ENCODE peak calls at places on chromosomes 3 and 15, in ten cellular contexts. P is heart left ventricle, Z is HFF-Myc, R is A549, D is uterus, J is fibroblast of mammary gland, V is fibroblast of pulmonary artery, K is psoas muscle, M is SK-N-SH, I is HL-60. U is an unnamed sample.

GRCh38 chr15:30073915-30074314 is 8.8 kb upstream of the GOLGA8J start:
- DNase-seq in P (no peak), Z (no peak), R (no peak), D (no peak), J (no peak), V (no peak), K (no peak), M (no peak), I (no peak), U (no peak)

GRCh38 chr3:191353022-191353777 is 22.9 kb upstream of the UTS2B start:
- DNase-seq in P (no peak), Z (no peak), R (no peak), D (no peak), J (no peak), V (no peak), K (no peak), M (no peak), I (no peak), U (no peak)

GRCh38 chr15:83053151-83053550 is 13.9 kb downstream of the BTBD1 start:
- DNase-seq in P (no peak), Z (no peak), R (peak; percentile 31), D (no peak), J (peak; percentile 84), V (peak; percentile 44), K (no peak), M (no peak), I (no peak), U (peak; percentile 80)

GRCh38 chr15:40766194-40766830 is 2.4 kb downstream of the GCHFR start:
- DNase-seq in P (no peak), Z (no peak), R (no peak), D (no peak), J (peak; percentile 16), V (no peak), K (no peak), M (peak; percentile 57), I (no peak), U (no peak)

GRCh38 chr3:132987396-132987795 is 50.8 kb upstream of the TMEM108 start:
- DNase-seq in P (no peak), Z (no peak), R (no peak), D (no peak), J (no peak), V (no peak), K (no peak), M (no peak), I (no peak), U (no peak)

GRCh38 chr15:77631790-77632551 is 741 bp downstream of the LINGO1 start:
- DNase-seq in P (no peak), Z (no peak), R (peak; percentile 16), D (no peak), J (no peak), V (no peak), K (no peak), M (no peak), I (no peak), U (no peak)

GRCh38 chr3:3141939-3142338 is 15.2 kb downstream of the TRNT1 start:
- DNase-seq in P (no peak), Z (no peak), R (no peak), D (no peak), J (no peak), V (no peak), K (no peak), M (no peak), I (no peak), U (no peak)

GRCh38 chr15:51051776-51052175 is 42.9 kb downstream of the TNFAIP8L3 start:
- DNase-seq in P (peak; percentile 53), Z (no peak), R (no peak), D (no peak), J (no peak), V (peak; percentile 64), K (peak; percentile 70), M (no peak), I (no peak), U (no peak)

GRCh38 chr3:119812491-119813058 is 30.7 kb downstream of the NR1I2 start:
- DNase-seq in P (peak; percentile 81), Z (no peak), R (no peak), D (no peak), J (no peak), V (no peak), K (no peak), M (no peak), I (no peak), U (no peak)

GRCh38 chr3:119808843-119809242 is 26.9 kb downstream of the NR1I2 start:
- DNase-seq in P (no peak), Z (no peak), R (no peak), D (no peak), J (no peak), V (no peak), K (no peak), M (no peak), I (no peak), U (no peak)

GRCh38 chr3:119808244-119808643 is 26.3 kb downstream of the NR1I2 start:
- DNase-seq in P (no peak), Z (no peak), R (no peak), D (no peak), J (no peak), V (no peak), K (no peak), M (no peak), I (no peak), U (no peak)

GRCh38 chr3:119810018-119810435 is 28.1 kb downstream of the NR1I2 start:
- DNase-seq in P (peak; percentile 34), Z (peak; percentile 22), R (no peak), D (no peak), J (peak; percentile 31), V (peak; percentile 31), K (no peak), M (no peak), I (peak; percentile 49), U (no peak)

GRCh38 chr3:119809249-119810017 is 27.5 kb downstream of the NR1I2 start:
- DNase-seq in P (no peak), Z (no peak), R (no peak), D (no peak), J (no peak), V (no peak), K (no peak), M (no peak), I (no peak), U (no peak)
- H3K4me3 ChIP-seq in P (peak overlapping the region; percentile 31), Z (peak overlapping the region; percentile 33), R (no peak overlapping the region), D (peak overlapping the region; percentile 5), J (peak overlapping the region; percentile 44), V (peak overlapping the region; percentile 47), K (peak overlapping the region; percentile 66), M (no peak overlapping the region), I (peak overlapping the region; percentile 30), U (peak overlapping the region; percentile 51)

GRCh38 chr3:58737644-58738043 is 71.1 kb upstream of the FAM3D start:
- DNase-seq in P (no peak), Z (no peak), R (no peak), D (no peak), J (no peak), V (no peak), K (no peak), M (no peak), I (no peak), U (no peak)

GRCh38 chr3:58728723-58729122 is 62.1 kb upstream of the FAM3D start:
- DNase-seq in P (no peak), Z (no peak), R (no peak), D (no peak), J (no peak), V (no peak), K (no peak), M (no peak), I (no peak), U (no peak)

DNA sequence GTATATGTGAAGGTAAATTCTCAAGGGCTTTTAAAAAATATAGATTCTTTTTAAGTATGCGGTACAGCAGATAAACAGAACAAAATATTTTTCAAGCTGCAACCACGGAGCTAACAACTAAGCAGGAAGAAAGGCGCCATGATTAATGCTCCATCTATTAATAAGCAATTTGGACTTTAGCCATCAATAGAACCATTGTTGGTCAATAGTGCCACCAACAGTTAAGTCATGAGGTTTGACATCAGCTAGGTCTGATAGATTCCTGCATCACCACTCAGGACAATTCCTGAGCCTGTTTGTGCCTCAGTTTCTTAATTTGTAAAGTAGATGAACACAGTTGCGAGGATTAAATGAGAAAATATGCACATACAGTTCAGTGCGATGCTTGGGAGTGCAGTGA is 65.1 kb upstream of the FAM3D start:
- DNase-seq in P (no peak), Z (no peak), R (no peak), D (no peak), J (no peak), V (no peak), K (no peak), M (no peak), I (no peak), U (no peak)
- TF ChIP-seq CTCF in P (no peak), Z (no peak), R (no peak), D (no peak), J (no peak), V (no peak), K (no peak), M (no peak), I (no peak), U (no peak)

DNA sequence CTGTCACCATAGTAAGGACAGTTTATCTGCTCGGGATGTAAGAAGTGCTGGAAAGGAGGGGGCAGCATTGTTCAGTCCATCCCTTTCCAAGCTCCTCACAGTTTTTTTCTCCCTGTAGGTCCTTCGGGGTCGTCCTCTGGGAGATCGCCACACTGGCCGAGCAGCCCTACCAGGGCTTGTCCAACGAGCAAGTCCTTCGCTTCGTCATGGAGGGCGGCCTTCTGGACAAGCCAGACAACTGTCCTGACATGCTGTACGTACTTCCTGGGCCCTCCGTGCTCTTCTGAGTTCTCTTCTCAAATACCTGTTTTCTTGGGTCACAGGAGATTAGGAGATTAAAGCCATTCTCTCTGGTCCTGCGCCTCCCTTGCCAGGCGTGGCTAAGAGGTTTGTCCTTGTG is 59.1 kb downstream of the PGPEP1L start:
- DNase-seq in P (no peak), Z (no peak), R (no peak), D (no peak), J (no peak), V (no peak), K (no peak), M (no peak), I (no peak), U (no peak)
- H3K4me3 ChIP-seq in P (no peak overlapping the region), Z (no peak overlapping the region), R (no peak overlapping the region), D (no peak overlapping the region), J (no peak overlapping the region), V (no peak overlapping the region), K (no peak overlapping the region), M (no peak overlapping the region), I (no peak overlapping the region), U (no peak overlapping the region)

GRCh38 chr3:67640023-67640660 is 14.3 kb downstream of the SUCLG2 start:
- DNase-seq in P (no peak), Z (no peak), R (no peak), D (no peak), J (peak; percentile 54), V (no peak), K (no peak), M (no peak), I (no peak), U (no peak)

GRCh38 chr3:67641451-67641850 is 13.0 kb downstream of the SUCLG2 start:
- DNase-seq in P (no peak), Z (no peak), R (no peak), D (no peak), J (no peak), V (no peak), K (no peak), M (no peak), I (no peak), U (no peak)

GRCh38 chr3:67635257-67635656 is 19.2 kb downstream of the SUCLG2 start:
- DNase-seq in P (no peak), Z (peak; percentile 29), R (peak; percentile 52), D (no peak), J (peak; percentile 96), V (peak; percentile 56), K (no peak), M (no peak), I (no peak), U (no peak)

GRCh38 chr3:67635806-67636205 is 18.6 kb downstream of the SUCLG2 start:
- DNase-seq in P (no peak), Z (no peak), R (no peak), D (no peak), J (peak; percentile 61), V (no peak), K (no peak), M (no peak), I (no peak), U (no peak)

GRCh38 chr3:67637255-67637900 is 17.0 kb downstream of the SUCLG2 start:
- DNase-seq in P (no peak), Z (no peak), R (no peak), D (no peak), J (no peak), V (no peak), K (no peak), M (no peak), I (no peak), U (no peak)
- TF ChIP-seq CTCF in P (no peak), Z (no peak), R (no peak), D (no peak), J (no peak), V (no peak), K (no peak), M (no peak), I (no peak), U (no peak)

U was measured in retinal pigment epithelial cell.